ENCODE peak calls at places on chromosomes 2 and 18, in five cellular contexts. T, B, J, C and Q are unnamed samples.

GRCh38 chr18:49875155-49875554 is 61.8 kb upstream of the ACAA2 start:
- DNase-seq in J (no peak), B (no peak), C (no peak), T (no peak), Q (no peak)

GRCh38 chr2:154375625-154376020 is 322.9 kb upstream of the KCNJ3 start:
- DNase-seq in C (no peak), J (no peak), B (no peak), T (no peak), Q (peak)

GRCh38 chr2:191818725-191819333 is 28.1 kb downstream of the CAVIN2 start:
- DNase-seq in J (no peak), C (no peak), T (no peak), B (no peak), Q (no peak)

GRCh38 chr2:50525423-50525822 is 506.5 kb downstream of the NRXN1 start:
- DNase-seq in B (no peak), J (no peak), C (no peak), T (no peak), Q (no peak)

GRCh38 chr18:14769381-14769780 is 21.4 kb downstream of the ANKRD30B start:
- DNase-seq in B (no peak), J (no peak), C (no peak), T (no peak), Q (no peak)

GRCh38 chr18:50279752-50280151 is 1.6 kb downstream of the MBD1 start:
- DNase-seq in B (no peak), J (no peak), C (no peak), T (no peak), Q (no peak)

GRCh38 chr2:230713331-230714121 is 884 bp downstream of the CAB39 start:
- DNase-seq in C (no peak), T (peak), B (peak), J (peak), Q (no peak)

GRCh38 chr2:55550368-55551102 is 31.0 kb downstream of the CFAP36 start:
- DNase-seq in J (no peak), C (no peak), B (no peak), T (no peak), Q (no peak)

GRCh38 chr2:68325056-68325455 is 5.3 kb upstream of the CNRIP1 start:
- DNase-seq in J (no peak), C (no peak), T (no peak), B (no peak), Q (no peak)

GRCh38 chr2:191646612-191646902 is 31.4 kb upstream of the NABP1 start:
- DNase-seq in C (no peak), J (no peak), B (no peak), T (no peak), Q (no peak)

GRCh38 chr18:23875966-23876365 is 138.6 kb upstream of the TTC39C start:
- DNase-seq in B (no peak), C (no peak), T (no peak), J (no peak), Q (no peak)

GRCh38 chr2:112541315-112542122 is 746 bp upstream of the POLR1B start:
- DNase-seq in T (peak), C (no peak), B (peak), J (peak), Q (peak)

GRCh38 chr2:43184339-43184895 is 42.0 kb downstream of the ZFP36L2 start:
- DNase-seq in J (peak), T (no peak), B (no peak), C (no peak), Q (no peak)

GRCh38 chr18:58540381-58540943 is 88.4 kb downstream of the ALPK2 start:
- DNase-seq in T (no peak), J (no peak), B (no peak), C (no peak), Q (no peak)

GRCh38 chr2:151651274-151651673 is 83.0 kb downstream of the NEB start:
- DNase-seq in B (no peak), C (no peak), J (no peak), T (no peak), Q (no peak)

GRCh38 chr2:141393214-141393545 is 737.6 kb downstream of the LRP1B start:
- DNase-seq in B (no peak), J (no peak), T (no peak), C (no peak), Q (no peak)

GRCh38 chr2:190214434-190215194 is 105.0 kb downstream of the HIBCH start:
- DNase-seq in T (no peak), C (no peak), B (no peak), J (no peak), Q (no peak)

GRCh38 chr2:119234021-119235019 is 10.7 kb downstream of the STEAP3 start:
- DNase-seq in C (peak), J (peak), T (no peak), B (no peak), Q (no peak)

GRCh38 chr2:134397146-134397896 is 143.4 kb downstream of the MGAT5 start:
- DNase-seq in B (no peak), J (no peak), C (no peak), T (no peak), Q (no peak)

GRCh38 chr18:59907660-59908059 is 7.9 kb downstream of the PMAIP1 start:
- DNase-seq in J (no peak), B (no peak), C (no peak), T (no peak), Q (no peak)

GRCh38 chr2:112150447-112150846 is 12.3 kb downstream of the FBLN7 start:
- DNase-seq in C (no peak), B (no peak), J (no peak), T (no peak), Q (no peak)

GRCh38 chr2:109322111-109322510 is 193.1 kb downstream of the SH3RF3 start:
- DNase-seq in T (no peak), C (peak), J (no peak), B (no peak), Q (no peak)

GRCh38 chr2:3305952-3306351 is 71.7 kb downstream of the EIPR1 start:
- DNase-seq in T (no peak), B (no peak), C (no peak), J (no peak), Q (no peak)

GRCh38 chr18:33870059-33870458 is 292.0 kb downstream of the ASXL3 start:
- DNase-seq in B (no peak), J (no peak), C (no peak), T (no peak), Q (no peak)